ENCODE peak calls at places on chromosome 5, in four cellular contexts. O is SK-N-SH, R is T-helper 22 cell, I is NCI-H1436. H is an unnamed sample.

GRCh38 chr5:27682600-27682999 is 644.2 kb upstream of the CDH9 start:
- DNase-seq in O (no peak), R (no peak), I (no peak), H (no peak)

GRCh38 chr5:81370912-81371311 is 23.0 kb downstream of the ACOT12 start:
- DNase-seq in O (no peak), R (no peak), I (no peak), H (no peak)

GRCh38 chr5:82635561-82636288 is 357.6 kb upstream of the RPS23 start:
- DNase-seq in O (no peak), R (no peak), I (no peak), H (no peak)

GRCh38 chr5:131550606-131551005 is 84.4 kb downstream of the RAPGEF6 start:
- DNase-seq in O (no peak), R (no peak), I (no peak), H (no peak)

GRCh38 chr5:137145726-137146125 is 353.4 kb downstream of the SPOCK1 start:
- DNase-seq in O (no peak), R (no peak), I (no peak), H (no peak)

GRCh38 chr5:66169534-66169933 is 25.4 kb downstream of the SREK1 start:
- DNase-seq in O (no peak), R (no peak), I (no peak), H (no peak)

GRCh38 chr5:145629047-145629446 is 206.1 kb downstream of the PRELID2 start:
- DNase-seq in O (no peak), R (no peak), I (no peak), H (no peak)

GRCh38 chr5:13566903-13567339 is 377.6 kb downstream of the DNAH5 start:
- DNase-seq in O (no peak), R (no peak), I (no peak), H (no peak)

GRCh38 chr5:58890265-58890664 is 307.4 kb downstream of the RAB3C start:
- DNase-seq in O (no peak), R (no peak), I (no peak), H (no peak)

GRCh38 chr5:145925803-145926202 is 10.6 kb upstream of the SH3RF2 start:
- DNase-seq in O (no peak), R (no peak), I (no peak), H (no peak)

GRCh38 chr5:58466939-58467338 is 7.1 kb upstream of the PLK2 start:
- DNase-seq in O (no peak), R (no peak), I (no peak), H (no peak)

GRCh38 chr5:125700380-125700856 is 722.8 kb upstream of the GRAMD2B start:
- DNase-seq in O (no peak), R (no peak), I (peak), H (no peak)